ENCODE peak calls at places on chromosomes 7 and 10, in seven cellular contexts. L is NCI-H1105; T is activated naive CD8-positive, alpha-beta T cell treated with anti-CD3 and anti-CD28 coated beads, Interleukin-2, amount 50 U/mL, for 24 hours; K is activated T-cell treated with anti-CD3 and anti-CD28 coated beads, Interleukin-2, amount 50 U/mL, for 72 hours; V is coronary artery; D is iris pigment epithelial cell; F is NCI-H1436. C is an unnamed sample.

GRCh38 chr7:18829518-18830252 is 287.8 kb downstream of the TWIST1 start:
- DNase-seq in L (no peak), T (no peak), K (no peak), V (no peak), D (peak), F (peak), C (no peak)

GRCh38 chr10:69860290-69860689 is 58.6 kb downstream of the COL13A1 start:
- DNase-seq in L (no peak), T (no peak), K (no peak), V (no peak), D (no peak), F (no peak), C (no peak)

GRCh38 chr10:124459395-124459794 is 2.2 kb upstream of the LHPP start:
- DNase-seq in L (no peak), T (no peak), K (no peak), V (no peak), D (no peak), F (no peak), C (no peak)

GRCh38 chr7:6640246-6640721 is 3.2 kb downstream of the ZNF316 start:
- DNase-seq in L (no peak), T (peak), K (no peak), V (no peak), D (peak), F (no peak), C (no peak)

GRCh38 chr10:16116404-16117304 is 256.3 kb upstream of the MINDY3 start:
- DNase-seq in L (no peak), T (peak), K (peak), V (no peak), D (peak), F (no peak), C (no peak)

GRCh38 chr7:30971440-30971839 is 7.7 kb downstream of the GHRHR start:
- DNase-seq in L (no peak), T (no peak), K (no peak), V (no peak), D (no peak), F (no peak), C (no peak)

GRCh38 chr10:69445094-69445493 is 6.2 kb upstream of the TSPAN15 start:
- DNase-seq in L (no peak), T (no peak), K (no peak), V (no peak), D (peak), F (no peak), C (no peak)

GRCh38 chr7:147474862-147475261 is 1115.7 kb upstream of the C7orf33 start:
- DNase-seq in L (no peak), T (no peak), K (no peak), V (no peak), D (no peak), F (no peak), C (no peak)

GRCh38 chr10:93440591-93441012 is 41.5 kb downstream of the MYOF start:
- DNase-seq in L (no peak), T (no peak), K (no peak), V (no peak), D (peak), F (no peak), C (no peak)

GRCh38 chr10:29658984-29659769 is 24.4 kb upstream of the SVIL start:
- DNase-seq in L (no peak), T (peak), K (peak), V (no peak), D (peak), F (peak), C (no peak)

GRCh38 chr7:1924185-1924817 is 254.2 kb downstream of the ELFN1 start:
- DNase-seq in L (no peak), T (no peak), K (peak), V (no peak), D (no peak), F (no peak), C (no peak)